ENCODE peak calls at places on chromosome 15, in five cellular contexts. One of them, this sample, is unnamed.

GRCh38 chr15:60835974-60836373 is 357.0 kb upstream of the ICE2 start:
- DNase-seq in posterior vena cava: no peak
- DNase-seq in SHP77: no peak
- DNase-seq in Peyer's patch: no peak
- DNase-seq in H54: no peak
- DNase-seq in this sample: no peak

GRCh38 chr15:100994597-100995446 is 75.7 kb downstream of the LRRK1 start:
- DNase-seq in posterior vena cava: peak
- DNase-seq in SHP77: no peak
- DNase-seq in Peyer's patch: no peak
- DNase-seq in H54: no peak
- DNase-seq in this sample: no peak

GRCh38 chr15:47383801-47384200 is 333.5 kb upstream of the SEMA6D start:
- DNase-seq in posterior vena cava: no peak
- DNase-seq in SHP77: no peak
- DNase-seq in Peyer's patch: no peak
- DNase-seq in H54: no peak
- DNase-seq in this sample: no peak

GRCh38 chr15:23857028-23857641 is 170.0 kb upstream of the NDN start:
- DNase-seq in posterior vena cava: no peak
- DNase-seq in SHP77: peak
- DNase-seq in Peyer's patch: peak
- DNase-seq in H54: peak
- DNase-seq in this sample: no peak

GRCh38 chr15:42289166-42289565 is 15.9 kb upstream of the TMEM87A start:
- DNase-seq in posterior vena cava: no peak
- DNase-seq in SHP77: no peak
- DNase-seq in Peyer's patch: no peak
- DNase-seq in H54: no peak
- DNase-seq in this sample: no peak

GRCh38 chr15:38202356-38202755 is 50.3 kb upstream of the SPRED1 start:
- DNase-seq in posterior vena cava: no peak
- DNase-seq in SHP77: no peak
- DNase-seq in Peyer's patch: peak
- DNase-seq in H54: no peak
- DNase-seq in this sample: no peak

GRCh38 chr15:45684533-45684932 is 49.7 kb downstream of the SQOR start:
- DNase-seq in posterior vena cava: no peak
- DNase-seq in SHP77: no peak
- DNase-seq in Peyer's patch: no peak
- DNase-seq in H54: no peak
- DNase-seq in this sample: no peak

GRCh38 chr15:59199775-59200465 is 6.7 kb upstream of the LDHAL6B start:
- DNase-seq in posterior vena cava: no peak
- DNase-seq in SHP77: no peak
- DNase-seq in Peyer's patch: no peak
- DNase-seq in H54: peak
- DNase-seq in this sample: peak

GRCh38 chr15:23467110-23467600 is 20.1 kb upstream of the GOLGA6L2 start:
- DNase-seq in posterior vena cava: no peak
- DNase-seq in SHP77: peak
- DNase-seq in Peyer's patch: no peak
- DNase-seq in H54: peak
- DNase-seq in this sample: peak

GRCh38 chr15:25543156-25543555 is 104.3 kb upstream of the UBE3A start:
- DNase-seq in posterior vena cava: no peak
- DNase-seq in SHP77: no peak
- DNase-seq in Peyer's patch: no peak
- DNase-seq in H54: no peak
- DNase-seq in this sample: no peak

GRCh38 chr15:64947211-64947610 is 35.5 kb downstream of the ANKDD1A start:
- DNase-seq in posterior vena cava: no peak
- DNase-seq in SHP77: no peak
- DNase-seq in Peyer's patch: no peak
- DNase-seq in H54: no peak
- DNase-seq in this sample: no peak

GRCh38 chr15:97995192-97995591 is 34.7 kb downstream of the ARRDC4 start:
- DNase-seq in posterior vena cava: no peak
- DNase-seq in SHP77: no peak
- DNase-seq in Peyer's patch: no peak
- DNase-seq in H54: no peak
- DNase-seq in this sample: no peak

GRCh38 chr15:25689592-25689991 is 173.5 kb downstream of the ATP10A start:
- DNase-seq in posterior vena cava: no peak
- DNase-seq in SHP77: no peak
- DNase-seq in Peyer's patch: peak
- DNase-seq in H54: no peak
- DNase-seq in this sample: no peak

GRCh38 chr15:88630798-88631463 is 7.9 kb upstream of the ISG20 start:
- DNase-seq in posterior vena cava: peak
- DNase-seq in SHP77: no peak
- DNase-seq in Peyer's patch: no peak
- DNase-seq in H54: no peak
- DNase-seq in this sample: no peak

GRCh38 chr15:70062321-70062956 is 35.3 kb downstream of the TLE3 start:
- DNase-seq in posterior vena cava: peak
- DNase-seq in SHP77: peak
- DNase-seq in Peyer's patch: peak
- DNase-seq in H54: no peak
- DNase-seq in this sample: no peak

GRCh38 chr15:26628071-26628470 is 144.8 kb downstream of the GABRB3 start:
- DNase-seq in posterior vena cava: no peak
- DNase-seq in SHP77: peak
- DNase-seq in Peyer's patch: no peak
- DNase-seq in H54: no peak
- DNase-seq in this sample: no peak

GRCh38 chr15:80379671-80380070 is 24.5 kb upstream of the ARNT2 start:
- DNase-seq in posterior vena cava: no peak
- DNase-seq in SHP77: no peak
- DNase-seq in Peyer's patch: no peak
- DNase-seq in H54: no peak
- DNase-seq in this sample: no peak

GRCh38 chr15:70936326-70936725 is 43.7 kb downstream of the LRRC49 start:
- DNase-seq in posterior vena cava: no peak
- DNase-seq in SHP77: peak
- DNase-seq in Peyer's patch: no peak
- DNase-seq in H54: no peak
- DNase-seq in this sample: no peak

GRCh38 chr15:35290301-35290721 is 205.2 kb upstream of the NANOGP8 start:
- DNase-seq in posterior vena cava: no peak
- DNase-seq in SHP77: no peak
- DNase-seq in Peyer's patch: peak
- DNase-seq in H54: no peak
- DNase-seq in this sample: no peak

GRCh38 chr15:31163769-31164572 is 62.4 kb upstream of the TRPM1 start:
- DNase-seq in posterior vena cava: no peak
- DNase-seq in SHP77: no peak
- DNase-seq in Peyer's patch: no peak
- DNase-seq in H54: no peak
- DNase-seq in this sample: no peak

GRCh38 chr15:39239562-39239961 is 341.3 kb upstream of the THBS1 start:
- DNase-seq in posterior vena cava: no peak
- DNase-seq in SHP77: no peak
- DNase-seq in Peyer's patch: no peak
- DNase-seq in H54: no peak
- DNase-seq in this sample: no peak

GRCh38 chr15:23687143-23687470 is at the start of gene NDN:
- DNase-seq in posterior vena cava: peak
- DNase-seq in SHP77: no peak
- DNase-seq in Peyer's patch: no peak
- DNase-seq in H54: no peak
- DNase-seq in this sample: no peak

GRCh38 chr15:41782486-41783271 is 8.4 kb downstream of the MAPKBP1 start:
- DNase-seq in posterior vena cava: no peak
- DNase-seq in SHP77: no peak
- DNase-seq in Peyer's patch: no peak
- DNase-seq in H54: no peak
- DNase-seq in this sample: no peak

GRCh38 chr15:77525907-77526581 is 105.4 kb downstream of the HMG20A start:
- DNase-seq in posterior vena cava: peak
- DNase-seq in SHP77: no peak
- DNase-seq in Peyer's patch: no peak
- DNase-seq in H54: no peak
- DNase-seq in this sample: no peak

GRCh38 chr15:99998661-99999101 is 265.4 kb upstream of the LYSMD4 start:
- DNase-seq in posterior vena cava: no peak
- DNase-seq in SHP77: no peak
- DNase-seq in Peyer's patch: no peak
- DNase-seq in H54: no peak
- DNase-seq in this sample: no peak

GRCh38 chr15:20340931-20341661 is 200.5 kb downstream of the GOLGA6L6 start:
- DNase-seq in posterior vena cava: peak
- DNase-seq in SHP77: no peak
- DNase-seq in Peyer's patch: peak
- DNase-seq in H54: no peak
- DNase-seq in this sample: no peak

GRCh38 chr15:56654624-56655023 is 78.7 kb downstream of the ZNF280D start:
- DNase-seq in posterior vena cava: no peak
- DNase-seq in SHP77: no peak
- DNase-seq in Peyer's patch: no peak
- DNase-seq in H54: no peak
- DNase-seq in this sample: no peak

GRCh38 chr15:90698629-90699028 is 18.5 kb upstream of the BLM start:
- DNase-seq in posterior vena cava: no peak
- DNase-seq in SHP77: no peak
- DNase-seq in Peyer's patch: no peak
- DNase-seq in H54: no peak
- DNase-seq in this sample: no peak

GRCh38 chr15:73952913-73953750 is 26.9 kb downstream of the LOXL1 start:
- DNase-seq in posterior vena cava: peak
- DNase-seq in SHP77: no peak
- DNase-seq in Peyer's patch: no peak
- DNase-seq in H54: no peak
- DNase-seq in this sample: no peak

GRCh38 chr15:52505141-52505540 is 23.5 kb downstream of the MYO5A start:
- DNase-seq in posterior vena cava: no peak
- DNase-seq in SHP77: no peak
- DNase-seq in Peyer's patch: peak
- DNase-seq in H54: no peak
- DNase-seq in this sample: no peak

GRCh38 chr15:48176097-48176496 is 2.0 kb downstream of the MYEF2 start:
- DNase-seq in posterior vena cava: no peak
- DNase-seq in SHP77: no peak
- DNase-seq in Peyer's patch: no peak
- DNase-seq in H54: no peak
- DNase-seq in this sample: no peak

GRCh38 chr15:63218114-63218808 is 28.9 kb downstream of the RAB8B start:
- DNase-seq in posterior vena cava: no peak
- DNase-seq in SHP77: no peak
- DNase-seq in Peyer's patch: no peak
- DNase-seq in H54: no peak
- DNase-seq in this sample: no peak

GRCh38 chr15:72341361-72341760 is 21.4 kb upstream of the CELF6 start:
- DNase-seq in posterior vena cava: no peak
- DNase-seq in SHP77: peak
- DNase-seq in Peyer's patch: no peak
- DNase-seq in H54: no peak
- DNase-seq in this sample: no peak

GRCh38 chr15:78763111-78763795 is 48.0 kb downstream of the ADAMTS7 start:
- DNase-seq in posterior vena cava: peak
- DNase-seq in SHP77: no peak
- DNase-seq in Peyer's patch: no peak
- DNase-seq in H54: no peak
- DNase-seq in this sample: no peak

GRCh38 chr15:38670142-38671002 is 105.8 kb upstream of the RASGRP1 start:
- DNase-seq in posterior vena cava: no peak
- DNase-seq in SHP77: no peak
- DNase-seq in Peyer's patch: peak
- DNase-seq in H54: no peak
- DNase-seq in this sample: no peak

GRCh38 chr15:65580287-65580686 is 30.6 kb downstream of the INTS14 start:
- DNase-seq in posterior vena cava: no peak
- DNase-seq in SHP77: no peak
- DNase-seq in Peyer's patch: no peak
- DNase-seq in H54: peak
- DNase-seq in this sample: peak

GRCh38 chr15:100601158-100601557 is 826 bp downstream of the LINS1 start:
- DNase-seq in posterior vena cava: no peak
- DNase-seq in SHP77: no peak
- DNase-seq in Peyer's patch: peak
- DNase-seq in H54: no peak
- DNase-seq in this sample: no peak

GRCh38 chr15:63669074-63669473 is 71.9 kb downstream of the FBXL22 start:
- DNase-seq in posterior vena cava: no peak
- DNase-seq in SHP77: no peak
- DNase-seq in Peyer's patch: no peak
- DNase-seq in H54: no peak
- DNase-seq in this sample: no peak

GRCh38 chr15:39403674-39404117 is 177.2 kb upstream of the THBS1 start:
- DNase-seq in posterior vena cava: no peak
- DNase-seq in SHP77: peak
- DNase-seq in Peyer's patch: no peak
- DNase-seq in H54: no peak
- DNase-seq in this sample: no peak